ENCODE peak calls at places on chromosome 19, in ten cellular contexts. Z is activated T-helper 1 cell treated with anti-CD3 and anti-CD28 coated beads, Interleukin-12 subunit alpha, Interleukin-12 subunit beta, Interleukin-2, Interleukin-4 antibody, amounts not matched to agents 30 ng/mL and 10 ng/mL and 1 ng/mL, durations not matched to agents 14 hours and 24 hours and 36 hours; I is colonic mucosa; P is NCI-H2107; Y is foreskin fibroblast; O is GF-D8; U is D341Med; J is left kidney; X is left lung; D is effector CD4-positive, alpha-beta T cell. T is an unnamed sample.

GRCh38 chr19:10270616-10271394 is at the start of gene ICAM1:
- DNase-seq in Z (peak), I (peak), P (no peak), Y (peak), O (peak), U (no peak), J (peak), X (peak), D (peak), T (peak)

GRCh38 chr19:8334458-8335342 is 8.4 kb downstream of the KANK3 start:
- DNase-seq in Z (peak), I (peak), P (peak), Y (peak), O (no peak), U (peak), J (peak), X (peak), D (no peak), T (peak)

GRCh38 chr19:5539431-5539833 is 28.3 kb downstream of the TINCR start:
- DNase-seq in Z (no peak), I (no peak), P (no peak), Y (no peak), O (no peak), U (peak), J (peak), X (no peak), D (no peak), T (no peak)

GRCh38 chr19:31121501-31121900 is 227.7 kb downstream of the TSHZ3 start:
- DNase-seq in Z (no peak), I (no peak), P (no peak), Y (no peak), O (no peak), U (no peak), J (no peak), X (no peak), D (no peak), T (no peak)

GRCh38 chr19:6417713-6418561 is 6.7 kb downstream of the KHSRP start:
- DNase-seq in Z (no peak), I (no peak), P (no peak), Y (no peak), O (no peak), U (no peak), J (peak), X (no peak), D (no peak), T (peak)

GRCh38 chr19:46718157-46718933 is 1.4 kb upstream of the PRKD2 start:
- DNase-seq in Z (peak), I (peak), P (no peak), Y (no peak), O (peak), U (no peak), J (no peak), X (peak), D (peak), T (no peak)

GRCh38 chr19:18789883-18790565 is 1.1 kb downstream of the COMP start:
- DNase-seq in Z (no peak), I (no peak), P (no peak), Y (no peak), O (no peak), U (peak), J (peak), X (peak), D (no peak), T (no peak)

GRCh38 chr19:5968431-5969373 is 9.2 kb downstream of the RANBP3 start:
- DNase-seq in Z (no peak), I (no peak), P (no peak), Y (no peak), O (no peak), U (no peak), J (no peak), X (no peak), D (no peak), T (no peak)

GRCh38 chr19:2805261-2805900 is 14.3 kb upstream of the ZNF554 start:
- DNase-seq in Z (no peak), I (no peak), P (no peak), Y (no peak), O (no peak), U (peak), J (no peak), X (peak), D (no peak), T (no peak)